ENCODE peak calls at places on chromosomes 5 and 9, in ten cellular contexts. Z is endothelial cell of umbilical vein; O is transverse colon; T is left lung; L is left ventricle myocardium inferior; G is upper lobe of left lung; E is psoas muscle; I is ovary; J is CD8-positive, alpha-beta T cell; R is uterus. U is an unnamed sample. For H3K4me1 and H3K36me3, the result is how much of the 10 kb centered on the place peaks cover.

GRCh38 chr9:77648458-77649108 is 461 bp upstream of the GNA14 start:
- DNase-seq in R (peak), G (peak), T (peak), J (no peak), E (peak), I (peak), L (peak), Z (peak), O (peak), U (peak)

GRCh38 chr9:95138474-95138873 is 179.0 kb downstream of the FANCC start:
- DNase-seq in G (no peak), L (no peak), J (no peak), Z (peak), T (no peak), O (no peak), R (no peak), E (peak), I (no peak), U (no peak)

GRCh38 chr5:147509041-147509709 is 693 bp downstream of the DPYSL3 start:
- DNase-seq in Z (no peak), L (peak), R (peak), O (peak), J (no peak), T (peak), E (peak), I (peak), G (no peak), U (no peak)

GRCh38 chr5:17312358-17312757 is 94.9 kb downstream of the BASP1 start:
- DNase-seq in Z (no peak), E (no peak), I (no peak), J (no peak), R (no peak), G (no peak), T (no peak), L (no peak), O (no peak), U (no peak)

GRCh38 chr5:80592105-80592504 is 22.0 kb upstream of the ANKRD34B start:
- DNase-seq in E (no peak), I (no peak), Z (no peak), J (no peak), R (no peak), L (no peak), G (no peak), T (no peak), O (no peak), U (no peak)

GRCh38 chr9:18746631-18747030 is 272.7 kb downstream of the ADAMTSL1 start:
- DNase-seq in T (no peak), G (no peak), I (no peak), J (no peak), O (no peak), E (no peak), Z (peak), R (no peak), L (no peak), U (no peak)

GRCh38 chr5:112880219-112880964 is 19.3 kb downstream of the SRP19 start:
- DNase-seq in G (no peak), O (no peak), R (no peak), Z (no peak), T (no peak), J (no peak), E (no peak), L (no peak), I (no peak), U (no peak)

GRCh38 chr9:127877566-127877998 is at the start of gene AK1:
- DNase-seq in J (no peak), O (peak), I (peak), L (peak), T (peak), R (peak), E (peak), G (peak), Z (peak), U (peak)

GRCh38 chr9:123776856-123777560 is 152.9 kb downstream of the DENND1A start:
- DNase-seq in G (no peak), J (no peak), O (no peak), L (no peak), T (no peak), I (no peak), R (no peak), E (no peak), Z (no peak), U (no peak)

GRCh38 chr5:9354336-9355081 is 191.4 kb downstream of the SEMA5A start:
- DNase-seq in Z (no peak), T (no peak), G (no peak), O (no peak), R (no peak), I (no peak), E (no peak), L (no peak), J (no peak), U (no peak)

GRCh38 chr5:9350301-9350797 is 195.5 kb downstream of the SEMA5A start:
- DNase-seq in Z (no peak), T (no peak), R (no peak), I (no peak), O (no peak), L (no peak), J (no peak), E (no peak), G (no peak), U (no peak)

GRCh38 chr5:9347541-9348295 is 198.2 kb downstream of the SEMA5A start:
- DNase-seq in G (no peak), Z (no peak), R (no peak), I (no peak), E (no peak), J (no peak), O (no peak), L (no peak), T (no peak), U (no peak)

GRCh38 chr5:9348296-9348996 is 197.4 kb downstream of the SEMA5A start:
- DNase-seq in R (no peak), T (no peak), Z (peak), I (no peak), G (peak), L (no peak), J (no peak), E (no peak), O (no peak), U (no peak)

DNA sequence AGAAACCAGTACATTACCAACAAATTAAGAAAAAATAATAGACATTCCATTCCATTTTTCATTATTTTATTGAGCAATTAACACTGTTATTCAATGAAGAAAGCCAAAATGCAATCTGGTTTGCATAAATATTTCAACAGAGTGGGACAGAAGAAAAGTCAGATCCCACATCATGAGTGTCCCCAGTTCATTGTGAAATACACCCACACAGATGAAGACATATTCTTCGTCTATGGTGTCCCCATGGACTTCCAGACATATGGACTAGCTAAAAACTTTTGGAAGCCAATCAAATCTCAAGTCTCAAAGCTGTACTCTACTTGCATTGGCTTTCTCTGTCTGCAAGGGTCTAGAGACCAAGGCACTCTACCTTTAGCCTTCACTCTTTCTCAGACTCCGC is 194.3 kb downstream of the SEMA5A start:
- DNase-seq in Z (no peak), R (no peak), I (no peak), E (no peak), T (no peak), L (no peak), J (no peak), G (no peak), O (no peak), U (no peak)
- H3K4me1 ChIP-seq in Z (under half), R (under half), I (under half), E (under half), T (under half), L (under half), J (under half), G (under half), O (under half), U (under half)

DNA sequence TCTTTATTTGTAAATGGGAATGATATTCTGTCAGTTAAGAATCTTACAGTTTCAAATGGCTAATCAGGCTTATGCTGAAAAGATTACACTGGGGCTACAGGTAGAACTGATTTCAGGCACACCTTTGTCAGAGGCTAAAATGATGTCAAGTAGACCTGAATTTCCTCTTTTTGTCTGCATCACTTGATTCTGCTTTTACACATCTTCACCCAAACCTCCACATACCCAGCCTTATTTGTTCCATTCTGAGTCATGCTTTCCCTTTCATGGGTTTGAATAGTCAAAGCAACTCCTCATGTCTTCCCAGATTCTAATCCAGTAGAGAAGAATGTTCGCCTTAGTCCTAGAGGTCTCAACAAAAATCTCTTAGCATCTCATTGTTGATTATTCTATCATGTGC is 156.4 kb downstream of the CWC27 start:
- DNase-seq in T (no peak), E (no peak), O (no peak), L (no peak), R (no peak), Z (no peak), G (no peak), J (no peak), I (no peak), U (no peak)
- TF ChIP-seq CTCF in T (no peak), E (no peak), O (no peak), L (no peak), R (no peak), Z (no peak), G (no peak), J (no peak), I (no peak), U (no peak)

GRCh38 chr9:5718296-5719032 is 89.6 kb downstream of the RIC1 start:
- DNase-seq in T (no peak), E (no peak), O (no peak), R (no peak), I (no peak), Z (peak), L (no peak), G (no peak), J (no peak), U (no peak)
- H3K36me3 ChIP-seq in T (under half), E (under half), O (under half), R (under half), I (under half), Z (under half), L (half or more), G (under half), J (under half), U (under half)

DNA sequence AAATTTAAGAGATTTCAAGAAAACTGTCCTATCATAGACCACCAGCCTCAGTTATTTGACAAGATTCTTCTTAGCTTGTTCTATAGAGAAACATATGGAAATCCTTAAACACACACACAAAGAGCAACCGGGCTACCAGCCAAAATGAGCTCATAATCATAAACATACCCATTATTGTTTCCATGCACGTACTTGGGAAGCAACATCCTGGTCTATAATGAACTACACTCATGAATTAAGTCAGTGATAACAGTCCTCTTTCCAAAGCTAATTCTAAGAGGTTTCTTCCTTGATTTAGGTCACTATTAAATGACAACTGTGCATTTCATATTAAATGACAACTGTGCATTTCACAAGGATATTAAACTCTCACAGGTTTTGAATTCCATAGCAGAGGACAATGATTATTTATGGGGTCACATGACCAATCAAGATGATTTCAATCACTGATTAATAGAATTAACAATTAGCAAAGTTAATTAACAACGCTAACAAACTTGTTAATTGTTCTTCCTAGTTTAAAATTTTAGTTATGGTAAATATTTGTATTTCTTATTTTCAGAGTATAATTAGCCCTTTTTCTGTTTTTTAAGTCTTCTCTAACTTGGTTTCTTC is 77.0 kb downstream of the OXCT1 start:
- DNase-seq in T (no peak), O (peak), L (no peak), I (no peak), G (no peak), E (no peak), Z (peak), R (no peak), J (no peak), U (no peak)
- H3K4me1 ChIP-seq in T (under half), O (under half), L (under half), I (under half), G (under half), E (under half), Z (half or more), R (under half), J (under half), U (under half)

DNA sequence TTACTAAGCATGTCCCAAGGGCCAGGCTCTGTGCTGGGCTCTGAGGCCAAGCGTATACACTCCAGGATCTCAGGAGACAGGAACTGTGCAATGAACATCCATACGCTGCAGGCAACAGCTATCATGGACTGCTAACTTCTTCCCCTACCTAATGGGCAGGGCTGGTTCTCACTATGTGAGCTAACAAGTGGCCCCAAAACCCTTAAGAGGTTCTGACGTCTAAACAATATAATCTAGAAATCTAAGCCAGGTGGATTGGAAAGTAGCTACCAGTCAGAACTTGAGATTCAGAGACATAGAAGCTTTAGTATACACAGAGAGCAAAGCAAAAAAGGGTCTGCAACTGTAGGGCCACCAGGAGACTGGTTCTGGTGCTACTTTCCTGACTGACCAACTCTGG is 27.6 kb downstream of the ABCA1 start:
- DNase-seq in E (no peak), J (no peak), O (no peak), T (no peak), R (no peak), L (no peak), G (no peak), Z (no peak), I (no peak), U (no peak)
- TF ChIP-seq CTCF in E (no peak), J (no peak), O (no peak), T (no peak), R (no peak), L (no peak), G (no peak), Z (no peak), I (no peak), U (no peak)

GRCh38 chr5:172939045-172939444 is 20.2 kb upstream of the RPL26L1 start:
- DNase-seq in G (no peak), I (no peak), L (no peak), E (no peak), T (no peak), O (no peak), J (no peak), Z (no peak), R (no peak), U (no peak)

GRCh38 chr5:172933238-172933637 is 26.0 kb upstream of the RPL26L1 start:
- DNase-seq in R (no peak), L (no peak), O (no peak), T (no peak), Z (no peak), E (no peak), G (no peak), J (no peak), I (no peak), U (no peak)

GRCh38 chr5:172935096-172935495 is 24.1 kb upstream of the RPL26L1 start:
- DNase-seq in R (no peak), L (no peak), E (peak), T (no peak), O (no peak), G (no peak), J (no peak), I (no peak), Z (no peak), U (no peak)

GRCh38 chr5:172939561-172939960 is 19.7 kb upstream of the RPL26L1 start:
- DNase-seq in J (no peak), Z (no peak), E (no peak), L (no peak), O (no peak), R (no peak), I (no peak), G (no peak), T (no peak), U (no peak)

GRCh38 chr5:172936441-172936840 is 22.8 kb upstream of the RPL26L1 start:
- DNase-seq in R (no peak), T (no peak), L (no peak), E (no peak), Z (no peak), G (no peak), O (no peak), I (no peak), J (no peak), U (no peak)
- H3K36me3 ChIP-seq in R (under half), T (under half), L (under half), E (under half), Z (under half), G (half or more), O (under half), I (under half), J (under half), U (half or more)

GRCh38 chr9:37923121-37923795 is 19.3 kb upstream of the SLC25A51 start:
- DNase-seq in Z (no peak), J (no peak), O (no peak), R (no peak), E (no peak), T (no peak), G (no peak), L (no peak), I (no peak), U (no peak)
- H3K4me1 ChIP-seq in Z (under half), J (under half), O (under half), R (under half), E (under half), T (under half), G (under half), L (under half), I (under half), U (under half)